ENCODE peak calls at places on chromosome 2, in six cellular contexts. A is K562, F is GM12891, N is HepG2, D is GM12878, B is H1. Y is an unnamed sample.

GRCh38 chr2:163990088-163990487 is 254.3 kb upstream of the FIGN start:
- DNase-seq in A (no peak), F (no peak), N (no peak), D (no peak), B (no peak), Y (no peak)

GRCh38 chr2:20207051-20207450 is 17.9 kb downstream of the SDC1 start:
- DNase-seq in A (no peak), N (no peak), D (peak), B (no peak), F (peak), Y (peak)

GRCh38 chr2:207734636-207735512 is 23.4 kb downstream of the CCNYL1 start:
- DNase-seq in A (no peak), B (no peak), D (no peak), F (no peak), N (peak), Y (no peak)

GRCh38 chr2:63840081-63840784 is 1.5 kb upstream of the UGP2 start:
- DNase-seq in N (no peak), F (peak), D (no peak), B (no peak), A (no peak), Y (peak)

GRCh38 chr2:164911832-164912231 is 43.5 kb downstream of the SLC38A11 start:
- DNase-seq in B (no peak), N (peak), F (no peak), D (no peak), A (no peak), Y (no peak)

GRCh38 chr2:19895535-19895934 is 6.2 kb downstream of the TTC32 start:
- DNase-seq in F (no peak), N (no peak), A (peak), D (no peak), B (no peak), Y (no peak)

GRCh38 chr2:15178946-15179345 is 382.2 kb downstream of the NBAS start:
- DNase-seq in A (no peak), N (no peak), B (no peak), D (no peak), F (no peak), Y (no peak)

GRCh38 chr2:67215214-67215613 is 181.9 kb upstream of the ETAA1 start:
- DNase-seq in D (no peak), F (no peak), N (peak), B (peak), A (peak), Y (no peak)

GRCh38 chr2:149310349-149310748 is 20.0 kb upstream of the LYPD6 start:
- DNase-seq in B (no peak), A (no peak), D (no peak), N (no peak), F (no peak), Y (no peak)

GRCh38 chr2:161273038-161273760 is 35.0 kb upstream of the PSMD14 start:
- DNase-seq in F (no peak), B (no peak), N (peak), A (peak), D (peak), Y (no peak)

GRCh38 chr2:1900736-1901135 is 156.4 kb upstream of the PXDN start:
- DNase-seq in N (no peak), D (no peak), A (no peak), F (no peak), B (peak), Y (no peak)

GRCh38 chr2:101387151-101387807 is at the start of gene CREG2:
- DNase-seq in A (peak), D (no peak), N (peak), F (peak), B (peak), Y (peak)

GRCh38 chr2:3789246-3789645 is 85.9 kb downstream of the DCDC2C start:
- DNase-seq in D (no peak), N (no peak), F (no peak), A (no peak), B (no peak), Y (no peak)

GRCh38 chr2:203605302-203605701 is 70.2 kb upstream of the RAPH1 start:
- DNase-seq in N (no peak), F (no peak), B (no peak), A (no peak), D (no peak), Y (no peak)

GRCh38 chr2:101431486-101431885 is 43.4 kb downstream of the RFX8 start:
- DNase-seq in N (no peak), B (no peak), F (no peak), A (no peak), D (no peak), Y (no peak)

GRCh38 chr2:224982226-224982625 is 60.0 kb downstream of the DOCK10 start:
- DNase-seq in B (no peak), F (no peak), A (no peak), D (no peak), N (no peak), Y (no peak)

GRCh38 chr2:224983719-224984388 is 58.4 kb downstream of the DOCK10 start:
- DNase-seq in F (no peak), B (no peak), N (no peak), D (no peak), A (no peak), Y (no peak)

GRCh38 chr2:224984641-224985040 is 57.6 kb downstream of the DOCK10 start:
- DNase-seq in N (no peak), F (no peak), D (no peak), A (no peak), B (no peak), Y (no peak)

GRCh38 chr2:224986479-224986878 is 55.8 kb downstream of the DOCK10 start:
- DNase-seq in F (no peak), B (no peak), N (no peak), A (no peak), D (no peak), Y (no peak)

GRCh38 chr2:224982910-224983688 is 59.2 kb downstream of the DOCK10 start:
- DNase-seq in F (no peak), D (peak), N (no peak), A (no peak), B (no peak), Y (no peak)
- TF ChIP-seq TAF1 in F (no peak), D (no peak), N (no peak), A (no peak), B (no peak), Y (no peak)

GRCh38 chr2:217628061-217628460 is 374.7 kb downstream of the TNS1 start:
- DNase-seq in D (no peak), N (no peak), A (no peak), F (no peak), B (no peak), Y (no peak)

GRCh38 chr2:217634871-217635270 is 367.9 kb downstream of the TNS1 start:
- DNase-seq in N (no peak), F (no peak), B (no peak), D (no peak), A (no peak), Y (no peak)

GRCh38 chr2:217632036-217632435 is 370.8 kb downstream of the TNS1 start:
- DNase-seq in B (no peak), D (no peak), N (no peak), A (no peak), F (no peak), Y (no peak)

GRCh38 chr2:217629347-217629746 is 373.4 kb downstream of the TNS1 start:
- DNase-seq in B (no peak), F (no peak), N (no peak), A (no peak), D (no peak), Y (no peak)

DNA sequence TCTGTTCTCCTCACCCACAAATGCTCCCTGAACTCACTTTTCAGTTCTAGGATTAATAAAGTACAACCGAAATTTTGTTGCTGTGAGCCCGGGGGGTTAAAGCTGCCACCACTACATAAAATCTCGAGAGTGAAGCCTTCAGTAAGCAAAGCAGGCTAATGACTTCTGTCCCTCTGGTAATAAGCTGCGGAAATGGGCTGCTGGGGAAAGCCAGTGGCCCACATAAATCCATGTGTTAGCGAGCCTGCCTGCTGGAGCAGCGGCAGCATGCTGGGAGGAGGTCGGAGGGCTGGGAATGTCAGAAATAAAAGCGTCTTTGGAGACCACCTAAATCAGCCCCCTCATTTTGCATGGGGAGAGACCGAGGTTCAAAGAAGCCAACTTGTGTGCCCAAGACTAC is 371.7 kb downstream of the TNS1 start:
- DNase-seq in B (no peak), D (no peak), F (no peak), N (no peak), A (no peak), Y (no peak)
- TF ChIP-seq POLR2AphosphoS5 in B (no peak), D (no peak), F (no peak), N (no peak), A (no peak), Y (no peak)

DNA sequence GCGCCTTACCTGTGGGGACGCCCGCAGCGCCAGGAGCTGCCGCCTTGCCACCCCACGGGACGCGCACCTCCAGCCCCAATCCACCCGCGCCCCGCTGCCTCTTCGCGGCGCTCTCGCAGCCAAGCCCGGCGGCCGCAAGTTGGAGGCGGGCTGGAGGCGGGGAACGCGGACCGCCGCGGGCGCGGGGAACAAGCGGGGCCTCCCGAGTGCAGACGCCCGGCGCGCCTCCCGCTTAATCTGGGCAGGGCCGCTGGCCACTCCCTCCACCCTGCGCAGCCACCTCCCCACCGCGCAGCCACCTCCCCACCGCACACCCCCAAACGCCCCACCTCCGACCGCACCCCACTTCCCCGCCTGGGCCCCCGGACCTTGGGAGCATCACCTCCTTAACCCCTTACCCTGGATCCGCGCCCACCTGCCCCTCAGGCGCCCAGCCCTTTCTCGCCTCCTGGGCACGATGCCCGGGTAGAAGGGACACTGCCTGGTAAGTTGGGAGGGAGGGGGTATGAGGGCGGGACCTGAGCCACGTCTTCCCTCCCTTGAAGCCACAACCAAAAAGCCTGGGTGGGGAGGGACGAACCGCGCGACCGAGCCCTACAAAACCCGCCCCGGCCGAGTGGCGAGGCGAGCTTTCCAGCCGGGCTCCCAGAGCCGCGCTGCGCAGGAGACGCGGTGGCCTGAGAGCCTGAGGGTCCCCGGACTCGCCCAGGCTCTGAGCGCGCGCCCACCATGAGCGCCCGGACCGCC is at the start of the genes COL4A3 and COL4A4:
- DNase-seq in B (no peak), A (no peak), N (no peak), F (peak), D (no peak), Y (peak)
- TF ChIP-seq POLR2A in B (no peak), A (no peak), N (no peak), F (no peak), D (peak), Y (peak)

GRCh38 chr2:38602136-38602731 is 494 bp downstream of the HNRNPLL start:
- DNase-seq in D (no peak), F (no peak), A (no peak), B (no peak), N (no peak), Y (no peak)
- TF ChIP-seq TAF1 in D (no peak), F (no peak), A (no peak), B (no peak), N (no peak), Y (no peak)

GRCh38 chr2:223563462-223563861 is 38.7 kb downstream of the SCG2 start:
- DNase-seq in A (peak), B (no peak), F (no peak), D (no peak), N (peak), Y (no peak)
- TF ChIP-seq POLR2AphosphoS5 in A (no peak), B (no peak), F (no peak), D (no peak), N (no peak), Y (no peak)

GRCh38 chr2:121736462-121737336 is at the start of gene NIFK:
- DNase-seq in B (peak), D (peak), N (peak), F (peak), A (peak), Y (peak)
- TF ChIP-seq POLR2A in B (peak), D (peak), N (peak), F (peak), A (peak), Y (peak)

DNA sequence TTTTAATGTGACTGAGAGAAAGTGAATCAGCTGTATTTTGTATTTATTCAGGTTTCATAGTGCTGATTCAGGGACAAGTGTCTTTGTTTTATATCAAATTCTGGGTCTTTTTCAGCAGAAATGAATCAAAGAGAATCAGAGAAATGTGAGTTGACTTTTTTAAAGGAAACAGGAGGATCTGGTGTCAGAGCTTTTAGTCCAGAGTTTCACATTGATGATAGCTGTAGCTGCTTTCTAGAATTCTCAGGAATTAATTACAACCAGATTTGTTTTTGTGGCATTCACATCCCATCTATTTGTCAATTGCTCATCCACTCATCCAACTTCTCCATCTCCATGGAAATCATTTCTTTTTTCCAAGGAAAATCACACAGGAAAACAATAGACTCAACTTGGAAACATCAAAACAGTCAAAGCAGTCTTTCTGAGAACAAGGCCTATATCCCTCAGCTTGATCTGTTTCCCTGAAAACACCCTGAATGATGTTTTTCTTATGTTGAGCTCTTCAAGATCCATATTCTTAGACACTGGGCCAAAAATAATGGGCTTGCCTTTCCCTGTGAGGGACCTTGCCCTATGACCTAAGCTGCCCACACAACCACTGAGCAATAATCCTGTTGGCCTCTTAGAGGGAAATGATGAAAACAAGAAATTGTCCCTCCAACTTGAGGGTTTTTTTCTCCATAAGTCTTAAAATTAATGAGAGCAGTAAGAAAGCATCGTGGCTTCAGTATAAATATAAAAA is 249.5 kb upstream of the FN1 start:
- DNase-seq in N (no peak), D (no peak), F (no peak), A (no peak), B (no peak), Y (no peak)
- TF ChIP-seq TAF1 in N (no peak), D (no peak), F (no peak), A (no peak), B (no peak), Y (no peak)

GRCh38 chr2:70795164-70795995 is 4.9 kb upstream of the FIGLA start:
- DNase-seq in N (no peak), F (no peak), A (no peak), B (no peak), D (no peak), Y (no peak)
- TF ChIP-seq POLR2AphosphoS5 in N (no peak), F (no peak), A (no peak), B (no peak), D (no peak), Y (no peak)

GRCh38 chr2:98145070-98145469 is 58.1 kb downstream of the VWA3B start:
- DNase-seq in F (no peak), N (no peak), D (no peak), B (no peak), A (no peak), Y (no peak)

GRCh38 chr2:98153402-98153938 is 66.5 kb downstream of the VWA3B start:
- DNase-seq in A (no peak), F (no peak), D (no peak), B (no peak), N (no peak), Y (no peak)

GRCh38 chr2:98148968-98149697 is 62.2 kb downstream of the VWA3B start:
- DNase-seq in F (no peak), A (no peak), B (no peak), D (no peak), N (peak), Y (no peak)
- TF ChIP-seq POLR2A in F (no peak), A (no peak), B (no peak), D (no peak), N (no peak), Y (no peak)

Y was measured in GM12892.